ENCODE peak calls at places on chromosomes 16 and 17, in nine cellular contexts. U is EH; O is CD8-positive, alpha-beta T cell; N is BJ; C is activated B cell treated with CpG ODN at 0.5 μM for 24 hours; G is amniotic epithelial cell; R is effector CD8-positive, alpha-beta T cell; W is effector memory CD4-positive, alpha-beta T cell; P is activated CD4-positive, alpha-beta T cell treated with anti-CD3 and anti-CD28 coated beads for 48 hours. A is an unnamed sample.
A peak's percentile ranks its signal among the peaks of the same experiment; 100 is the strongest.

GRCh38 chr17:51165680-51166197 is 472 bp upstream of the NME2 start:
- DNase-seq in U (no peak), O (peak; percentile 24), N (no peak), C (no peak), G (no peak), R (no peak), W (no peak), P (no peak), A (peak; percentile 5)

GRCh38 chr17:1718362-1719165 is 5.9 kb upstream of the WDR81 start:
- DNase-seq in U (no peak), O (no peak), N (no peak), C (no peak), G (no peak), R (no peak), W (no peak), P (no peak), A (no peak)

GRCh38 chr16:79862601-79863000 is 262.1 kb upstream of the MAF start:
- DNase-seq in U (no peak), O (no peak), N (no peak), C (no peak), G (no peak), R (no peak), W (no peak), P (no peak), A (no peak)

GRCh38 chr16:67726106-67727034 is 7.3 kb upstream of the GFOD2 start:
- DNase-seq in U (peak; percentile 3), O (no peak), N (no peak), C (no peak), G (no peak), R (no peak), W (no peak), P (no peak), A (no peak)

GRCh38 chr17:64118452-64118979 is 11.4 kb downstream of the ERN1 start:
- DNase-seq in U (no peak), O (no peak), N (no peak), C (no peak), G (no peak), R (no peak), W (no peak), P (no peak), A (no peak)

GRCh38 chr17:47698749-47699535 is 5.0 kb downstream of the TBKBP1 start:
- DNase-seq in U (peak; percentile 58), O (peak; percentile 70), N (no peak), C (peak; percentile 69), G (peak; percentile 36), R (peak; percentile 69), W (peak; percentile 63), P (peak; percentile 91), A (no peak)

GRCh38 chr16:3659200-3659599 is 4.7 kb downstream of the DNASE1 start:
- DNase-seq in U (peak; percentile 49), O (no peak), N (no peak), C (no peak), G (peak; percentile 97), R (no peak), W (no peak), P (no peak), A (no peak)

GRCh38 chr16:88619859-88620655 is 18.3 kb upstream of the IL17C start:
- DNase-seq in U (no peak), O (peak; percentile 94), N (no peak), C (no peak), G (peak; percentile 92), R (peak; percentile 37), W (peak; percentile 85), P (no peak), A (no peak)

GRCh38 chr17:30354731-30355130 is 20.9 kb upstream of the TMIGD1 start:
- DNase-seq in U (no peak), O (no peak), N (no peak), C (no peak), G (no peak), R (no peak), W (no peak), P (no peak), A (no peak)

GRCh38 chr17:48555183-48555615 is 10.3 kb upstream of the HOXB2 start:
- DNase-seq in U (peak; percentile 52), O (no peak), N (no peak), C (no peak), G (peak; percentile 99), R (no peak), W (no peak), P (no peak), A (no peak)

GRCh38 chr16:1159973-1160772 is 7.3 kb downstream of the CACNA1H start:
- DNase-seq in U (no peak), O (no peak), N (no peak), C (no peak), G (peak; percentile 51), R (no peak), W (no peak), P (no peak), A (no peak)